ENCODE peak calls at places on chromosome 3, in seven cellular contexts. P, T, K, W, S, I and U are unnamed samples. For H3K4me1, the result is how much of the 10 kb centered on the place peaks cover.

GRCh38 chr3:184381261-184382224 is 1.7 kb downstream of the CHRD start:
- DNase-seq in P (no peak), T (no peak), K (no peak), W (peak), S (no peak), I (no peak), U (no peak)

GRCh38 chr3:60316121-60316783 is 935.0 kb downstream of the FHIT start:
- DNase-seq in P (no peak), T (no peak), K (no peak), W (no peak), S (no peak), I (peak), U (no peak)

GRCh38 chr3:88003115-88003755 is 55.6 kb downstream of the CGGBP1 start:
- DNase-seq in P (no peak), T (peak), K (no peak), W (no peak), S (no peak), I (peak), U (no peak)

GRCh38 chr3:101725192-101725889 is 927 bp downstream of the CEP97 start:
- DNase-seq in P (peak), T (no peak), K (no peak), W (peak), S (peak), I (peak), U (peak)

GRCh38 chr3:152222327-152222726 is 46.4 kb upstream of the MBNL1 start:
- DNase-seq in P (no peak), T (no peak), K (no peak), W (no peak), S (no peak), I (peak), U (no peak)

GRCh38 chr3:122307987-122308386 is 17.1 kb upstream of the CSTA start:
- DNase-seq in P (no peak), T (no peak), K (no peak), W (no peak), S (no peak), I (no peak), U (no peak)

GRCh38 chr3:129313415-129313982 is 34.8 kb downstream of the HMCES start:
- DNase-seq in P (no peak), T (peak), K (no peak), W (no peak), S (no peak), I (peak), U (no peak)

GRCh38 chr3:81024560-81024959 is 736.9 kb downstream of the GBE1 start:
- DNase-seq in P (no peak), T (no peak), K (no peak), W (no peak), S (no peak), I (no peak), U (no peak)

GRCh38 chr3:164320962-164321361 is 757.3 kb downstream of the SI start:
- DNase-seq in P (no peak), T (no peak), K (no peak), W (no peak), S (no peak), I (no peak), U (no peak)

DNA sequence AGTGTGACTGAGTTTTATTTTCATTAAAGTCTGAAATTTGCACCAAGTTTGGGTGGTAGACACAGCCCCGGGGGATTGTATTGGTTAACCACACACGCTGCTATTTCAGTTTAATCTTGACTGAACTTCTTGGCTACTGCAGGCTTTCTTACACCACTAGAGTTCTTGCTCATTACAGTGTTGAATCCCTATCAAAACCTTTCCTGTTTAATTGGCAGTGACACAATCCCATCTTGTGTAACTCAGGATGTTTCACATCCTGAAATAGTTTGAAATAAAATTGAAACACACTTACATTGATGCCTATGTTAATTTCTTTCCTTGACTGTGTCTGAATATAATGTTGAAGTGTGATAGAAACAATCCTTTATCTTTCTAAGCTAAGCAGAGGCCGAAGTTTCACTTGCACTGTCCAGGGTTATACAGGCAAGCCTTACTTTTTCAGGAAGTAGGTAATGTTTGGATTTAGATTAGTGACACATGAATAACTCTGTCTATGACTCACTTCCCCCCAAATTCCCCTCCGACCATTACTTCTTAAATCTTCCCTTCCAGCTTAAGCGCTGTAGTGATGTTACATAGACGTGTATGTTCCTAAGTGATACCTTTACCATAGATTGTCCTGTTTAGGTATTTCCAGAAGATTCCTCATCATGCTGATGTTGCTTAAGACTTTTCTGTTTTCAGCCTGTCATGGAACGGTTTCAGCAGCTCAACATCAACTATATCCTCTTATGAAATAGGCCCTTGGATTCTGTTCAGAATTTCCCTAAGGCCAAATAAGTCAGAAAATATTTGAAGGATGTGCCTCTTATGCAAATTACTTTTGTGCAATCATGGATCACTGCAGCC is 16.8 kb downstream of the ATG7 start:
- DNase-seq in P (no peak), T (peak), K (peak), W (no peak), S (no peak), I (peak), U (no peak)
- H3K4me1 ChIP-seq in P (under half), T (under half), K (under half), W (under half), S (under half), I (under half), U (under half)

GRCh38 chr3:45123841-45124269 is 22.3 kb downstream of the CDCP1 start:
- DNase-seq in P (peak), T (no peak), K (no peak), W (no peak), S (no peak), I (peak), U (no peak)

GRCh38 chr3:45123030-45123429 is 23.1 kb downstream of the CDCP1 start:
- DNase-seq in P (peak), T (no peak), K (peak), W (no peak), S (no peak), I (peak), U (no peak)

GRCh38 chr3:45120615-45121158 is 25.5 kb downstream of the CDCP1 start:
- DNase-seq in P (no peak), T (no peak), K (no peak), W (no peak), S (no peak), I (no peak), U (no peak)

GRCh38 chr3:45118615-45119062 is 27.5 kb downstream of the CDCP1 start:
- DNase-seq in P (no peak), T (no peak), K (no peak), W (no peak), S (no peak), I (no peak), U (no peak)

DNA sequence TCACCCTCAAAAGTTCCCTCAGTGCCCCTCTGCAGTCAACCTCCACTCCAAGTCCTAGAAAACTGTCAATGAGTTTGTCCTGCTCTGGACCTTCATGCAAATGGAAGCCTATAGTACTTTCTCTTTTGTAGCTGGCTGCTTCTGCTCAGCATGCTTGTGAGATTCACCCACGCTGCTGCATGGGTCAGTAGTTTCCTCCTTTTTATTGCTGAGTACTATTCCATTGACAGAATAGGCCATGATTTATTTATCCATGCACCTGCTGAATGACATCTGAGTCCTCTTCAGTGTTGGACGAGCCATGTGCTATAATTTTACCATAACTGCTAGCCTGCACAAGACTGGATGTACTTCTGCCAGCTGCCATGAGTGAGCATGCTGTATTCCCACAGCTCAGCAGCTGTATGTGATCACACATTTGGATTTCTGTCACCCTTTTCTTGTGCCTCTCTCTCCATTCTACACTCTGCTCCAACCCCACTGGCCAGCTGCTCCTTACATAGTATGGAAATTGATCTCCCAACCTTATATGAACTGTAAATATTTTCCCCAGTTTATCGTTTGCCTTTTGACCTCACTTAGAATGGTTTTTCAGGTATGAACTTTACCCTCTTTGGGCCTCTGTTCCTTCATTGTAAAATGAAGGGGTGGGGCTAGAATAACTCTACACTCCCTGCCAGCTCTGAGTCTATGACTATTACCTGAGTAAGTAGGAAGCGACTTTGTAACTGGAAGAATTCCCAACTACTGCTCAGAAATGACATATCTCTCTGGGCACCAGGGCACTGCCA is 26.2 kb downstream of the CDCP1 start:
- DNase-seq in P (no peak), T (no peak), K (no peak), W (no peak), S (no peak), I (peak), U (no peak)
- H3K4me1 ChIP-seq in P (under half), T (under half), K (under half), W (under half), S (under half), I (under half), U (under half)

GRCh38 chr3:127390365-127391025 is 102.6 kb upstream of the PRR20G start:
- DNase-seq in P (no peak), T (no peak), K (no peak), W (no peak), S (no peak), I (no peak), U (no peak)
- H3K4me1 ChIP-seq in P (under half), T (under half), K (under half), W (under half), S (under half), I (under half), U (under half)

GRCh38 chr3:100261481-100261903 is 700 bp downstream of the TBC1D23 start:
- DNase-seq in P (no peak), T (no peak), K (no peak), W (no peak), S (no peak), I (no peak), U (no peak)
- H3K4me1 ChIP-seq in P (under half), T (under half), K (under half), W (half or more), S (under half), I (under half), U (under half)

GRCh38 chr3:172070799-172071198 is 31.4 kb downstream of the FNDC3B start:
- DNase-seq in P (no peak), T (no peak), K (no peak), W (no peak), S (no peak), I (no peak), U (no peak)

GRCh38 chr3:172069473-172069872 is 30.1 kb downstream of the FNDC3B start:
- DNase-seq in P (no peak), T (no peak), K (no peak), W (no peak), S (no peak), I (no peak), U (peak)

GRCh38 chr3:172071780-172072179 is 32.4 kb downstream of the FNDC3B start:
- DNase-seq in P (no peak), T (no peak), K (no peak), W (no peak), S (no peak), I (no peak), U (peak)

GRCh38 chr3:172068977-172069376 is 29.6 kb downstream of the FNDC3B start:
- DNase-seq in P (no peak), T (no peak), K (no peak), W (no peak), S (no peak), I (no peak), U (peak)

DNA sequence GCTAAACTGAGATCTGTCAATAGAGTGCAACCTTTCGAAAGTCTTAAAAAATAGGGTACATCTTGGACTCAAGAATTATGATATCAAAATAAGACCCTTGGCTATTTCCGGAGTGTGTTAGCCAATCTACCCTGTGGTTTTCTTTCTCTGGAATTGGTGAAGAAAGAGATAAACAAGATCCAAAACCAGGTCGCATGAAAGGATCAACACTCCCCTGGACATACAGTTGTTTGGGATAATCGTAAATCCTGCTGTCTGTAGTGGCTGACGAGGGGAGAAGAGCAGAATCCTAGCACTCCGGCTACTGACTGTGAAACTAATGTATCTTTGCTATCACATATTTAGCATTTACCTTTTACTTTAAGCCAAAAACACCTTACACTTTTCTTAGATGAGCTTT is 30.9 kb downstream of the FNDC3B start:
- DNase-seq in P (no peak), T (no peak), K (no peak), W (no peak), S (no peak), I (no peak), U (no peak)
- H3K4me1 ChIP-seq in P (under half), T (under half), K (under half), W (half or more), S (half or more), I (under half), U (half or more)

GRCh38 chr3:123790254-123791072 is 93.7 kb downstream of the MYLK start:
- DNase-seq in P (no peak), T (no peak), K (no peak), W (no peak), S (no peak), I (peak), U (no peak)

GRCh38 chr3:123791417-123791816 is 92.7 kb downstream of the MYLK start:
- DNase-seq in P (no peak), T (no peak), K (no peak), W (no peak), S (no peak), I (peak), U (no peak)

GRCh38 chr3:123791898-123792297 is 92.2 kb downstream of the MYLK start:
- DNase-seq in P (no peak), T (no peak), K (no peak), W (no peak), S (no peak), I (peak), U (no peak)

GRCh38 chr3:123789760-123790159 is 94.4 kb downstream of the MYLK start:
- DNase-seq in P (no peak), T (no peak), K (no peak), W (no peak), S (no peak), I (peak), U (no peak)

GRCh38 chr3:123791073-123791370 is 93.1 kb downstream of the MYLK start:
- DNase-seq in P (no peak), T (no peak), K (no peak), W (no peak), S (no peak), I (no peak), U (no peak)
- H3K4me1 ChIP-seq in P (under half), T (under half), K (under half), W (under half), S (under half), I (under half), U (under half)

GRCh38 chr3:12560505-12561188 is 3.8 kb downstream of the MKRN2 start:
- DNase-seq in P (no peak), T (no peak), K (peak), W (no peak), S (no peak), I (no peak), U (no peak)

GRCh38 chr3:12559520-12559919 is 2.6 kb downstream of the MKRN2 start:
- DNase-seq in P (no peak), T (no peak), K (no peak), W (no peak), S (no peak), I (no peak), U (no peak)

GRCh38 chr3:12556723-12557471 is at the start of gene MKRN2:
- DNase-seq in P (peak), T (peak), K (peak), W (peak), S (peak), I (peak), U (peak)

GRCh38 chr3:12557472-12558105 is 702 bp downstream of the MKRN2 start:
- DNase-seq in P (no peak), T (no peak), K (no peak), W (no peak), S (no peak), I (peak), U (no peak)

GRCh38 chr3:12558706-12559105 is 1.8 kb downstream of the MKRN2 start:
- DNase-seq in P (no peak), T (no peak), K (no peak), W (no peak), S (no peak), I (no peak), U (no peak)
- H3K4me1 ChIP-seq in P (under half), T (under half), K (under half), W (half or more), S (half or more), I (under half), U (half or more)

GRCh38 chr3:40167958-40168357 is 141.5 kb upstream of the EIF1B start:
- DNase-seq in P (no peak), T (no peak), K (no peak), W (no peak), S (no peak), I (no peak), U (no peak)

GRCh38 chr3:40160933-40161332 is 148.6 kb upstream of the EIF1B start:
- DNase-seq in P (no peak), T (no peak), K (no peak), W (no peak), S (no peak), I (no peak), U (no peak)

GRCh38 chr3:40166997-40167396 is 142.5 kb upstream of the EIF1B start:
- DNase-seq in P (no peak), T (no peak), K (no peak), W (no peak), S (no peak), I (no peak), U (no peak)

GRCh38 chr3:40162616-40163015 is 146.9 kb upstream of the EIF1B start:
- DNase-seq in P (no peak), T (no peak), K (no peak), W (no peak), S (no peak), I (no peak), U (no peak)
- H3K4me1 ChIP-seq in P (under half), T (under half), K (under half), W (under half), S (under half), I (under half), U (under half)

GRCh38 chr3:71393093-71393492 is 190.4 kb downstream of the FOXP1 start:
- DNase-seq in P (no peak), T (no peak), K (no peak), W (no peak), S (no peak), I (peak), U (no peak)
- H3K4me1 ChIP-seq in P (under half), T (half or more), K (under half), W (half or more), S (under half), I (under half), U (under half)

DNA sequence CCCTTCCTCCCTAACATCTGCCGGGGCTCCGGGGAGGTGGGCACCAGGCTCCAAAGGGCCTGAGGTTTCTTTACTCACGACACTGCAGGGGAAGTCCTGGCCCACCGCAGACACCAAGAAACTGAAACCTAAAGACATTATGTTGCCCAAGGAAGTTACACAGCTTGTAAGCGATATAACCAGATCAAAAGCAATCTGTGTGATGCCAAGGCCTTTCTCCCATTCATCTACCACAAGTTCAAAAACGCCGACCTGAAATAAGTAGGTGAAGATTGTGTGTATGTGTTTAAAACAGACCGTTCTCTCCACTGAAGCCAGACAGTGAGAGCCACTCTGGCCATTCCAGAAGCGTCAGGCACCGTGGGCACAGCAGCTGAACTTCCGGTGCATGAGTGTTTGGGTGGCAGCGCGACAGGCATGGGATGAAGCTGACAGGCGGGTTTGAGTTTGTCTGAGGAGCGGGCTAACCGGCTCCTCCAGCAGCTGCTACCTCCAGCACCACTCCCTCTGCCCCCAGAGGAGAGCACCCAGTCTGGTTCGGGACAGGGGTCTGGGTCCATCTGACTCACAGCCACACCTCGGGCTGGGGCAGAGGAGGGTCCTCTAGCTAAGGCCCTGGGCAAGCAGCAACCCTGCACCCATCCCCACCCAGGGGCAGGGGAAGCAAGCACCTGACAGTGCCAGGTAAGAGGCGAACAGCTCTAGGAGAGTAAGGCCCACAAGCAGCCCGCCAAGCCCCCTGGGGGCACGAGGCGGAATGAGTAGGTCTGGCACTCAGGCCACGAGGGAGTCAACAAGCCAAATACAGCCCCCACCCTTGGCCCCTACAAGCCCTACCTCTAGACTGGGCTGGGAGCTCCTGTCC is 1.3 kb downstream of the TNK2 start:
- DNase-seq in P (no peak), T (peak), K (peak), W (peak), S (no peak), I (peak), U (peak)
- H3K4me1 ChIP-seq in P (under half), T (half or more), K (under half), W (under half), S (under half), I (under half), U (under half)